ENCODE peak calls at places on chromosomes 12 and 14, in four cellular contexts. S is aorta, T is M059J, G is C1 segment of cervical spinal cord. I is an unnamed sample.

GRCh38 chr14:32202941-32203882 is at the start of gene RNU6-8:
- DNase-seq in S (peak; percentile 93), T (peak; percentile 81), G (peak; percentile 77), I (peak; percentile 97)

GRCh38 chr12:55470088-55470830 is at the start of gene OR6C70:
- DNase-seq in S (no peak), T (peak; percentile 63), G (no peak), I (no peak)

GRCh38 chr12:53729659-53730058 is 2.4 kb upstream of the CALCOCO1 start:
- DNase-seq in S (no peak), T (peak; percentile 16), G (no peak), I (no peak)

GRCh38 chr12:26188132-26188531 is 7.2 kb upstream of the SSPN start:
- DNase-seq in S (no peak), T (peak; percentile 57), G (no peak), I (no peak)

GRCh38 chr14:36652542-36653201 is 9.0 kb upstream of the PAX9 start:
- DNase-seq in S (no peak), T (peak; percentile 35), G (no peak), I (no peak)

GRCh38 chr12:23014749-23015148 is 389.8 kb downstream of the ETNK1 start:
- DNase-seq in S (no peak), T (no peak), G (no peak), I (no peak)

GRCh38 chr14:68626386-68626785 is 166.5 kb downstream of the ZFP36L1 start:
- DNase-seq in S (no peak), T (peak; percentile 34), G (no peak), I (no peak)

GRCh38 chr14:35147186-35147585 is 24.8 kb downstream of the PRORP start:
- DNase-seq in S (no peak), T (no peak), G (no peak), I (no peak)

GRCh38 chr14:58549358-58549757 is 88.4 kb upstream of the DACT1 start:
- DNase-seq in S (no peak), T (no peak), G (no peak), I (no peak)

GRCh38 chr12:119704065-119704747 is 36.3 kb downstream of the PRKAB1 start:
- DNase-seq in S (no peak), T (peak; percentile 53), G (no peak), I (no peak)

GRCh38 chr14:22650960-22651521 is 6.9 kb upstream of the OR6J1 start:
- DNase-seq in S (no peak), T (peak; percentile 42), G (no peak), I (no peak)

GRCh38 chr12:42590324-42590934 is 883 bp upstream of the PRICKLE1 start:
- DNase-seq in S (peak; percentile 78), T (no peak), G (no peak), I (no peak)

GRCh38 chr14:78016532-78016931 is 153.6 kb upstream of the NRXN3 start:
- DNase-seq in S (no peak), T (no peak), G (no peak), I (no peak)

GRCh38 chr12:89497005-89497404 is 27.6 kb downstream of the GALNT4 start:
- DNase-seq in S (no peak), T (no peak), G (no peak), I (no peak)

GRCh38 chr12:2256915-2257314 is 204.1 kb downstream of the CACNA1C start:
- DNase-seq in S (no peak), T (peak; percentile 79), G (no peak), I (no peak)

GRCh38 chr12:68591716-68592437 is 18.8 kb upstream of the RAP1B start:
- DNase-seq in S (no peak), T (no peak), G (no peak), I (no peak)

GRCh38 chr12:54749191-54749818 is 101.1 kb upstream of the DCD start:
- DNase-seq in S (no peak), T (peak; percentile 52), G (no peak), I (no peak)

GRCh38 chr12:49707812-49708147 is 575 bp upstream of the FMNL3 start:
- DNase-seq in S (no peak), T (no peak), G (no peak), I (no peak)

GRCh38 chr12:82866946-82867345 is 180.2 kb downstream of the TMTC2 start:
- DNase-seq in S (no peak), T (no peak), G (no peak), I (no peak)

GRCh38 chr14:76101980-76102379 is 49.7 kb upstream of the GPATCH2L start:
- DNase-seq in S (no peak), T (no peak), G (no peak), I (no peak)

GRCh38 chr14:38880643-38881567 is 222.1 kb downstream of the SEC23A start:
- DNase-seq in S (no peak), T (no peak), G (no peak), I (no peak)

GRCh38 chr12:91326043-91327027 is 143.7 kb upstream of the DCN start:
- DNase-seq in S (no peak), T (peak; percentile 67), G (no peak), I (no peak)

GRCh38 chr14:30974628-30975027 is 50.8 kb upstream of the AP4S1 start:
- DNase-seq in S (no peak), T (peak; percentile 55), G (no peak), I (no peak)

GRCh38 chr12:123916729-123917128 is 55.9 kb downstream of the CCDC92 start:
- DNase-seq in S (peak; percentile 40), T (no peak), G (no peak), I (peak; percentile 63)

GRCh38 chr12:93751864-93752610 is 74.9 kb downstream of the CRADD start:
- DNase-seq in S (no peak), T (peak; percentile 81), G (no peak), I (no peak)

GRCh38 chr14:50233335-50234250 is 2.2 kb upstream of the SOS2 start:
- DNase-seq in S (no peak), T (no peak), G (no peak), I (no peak)

GRCh38 chr12:14948672-14949071 is 10.3 kb upstream of the ERP27 start:
- DNase-seq in S (no peak), T (peak; percentile 92), G (no peak), I (no peak)

GRCh38 chr12:86914716-86915115 is 658.5 kb upstream of the MGAT4C start:
- DNase-seq in S (no peak), T (peak; percentile 28), G (no peak), I (no peak)

GRCh38 chr12:119725523-119725922 is 57.6 kb downstream of the PRKAB1 start:
- DNase-seq in S (no peak), T (no peak), G (no peak), I (no peak)

GRCh38 chr12:116880817-116881324 is 370 bp downstream of the HRK start:
- DNase-seq in S (no peak), T (peak; percentile 42), G (no peak), I (peak; percentile 81)

GRCh38 chr14:27056586-27056985 is 458.8 kb upstream of the NOVA1 start:
- DNase-seq in S (no peak), T (no peak), G (no peak), I (no peak)

GRCh38 chr14:56187736-56188135 is 69.5 kb downstream of the PELI2 start:
- DNase-seq in S (no peak), T (no peak), G (no peak), I (no peak)